ENCODE peak calls at places on chromosomes 13 and 19, in eight cellular contexts. I, L, P, D, M, H, Q and S are unnamed samples. For H3K9me3, the result is how much of the 10 kb centered on the place peaks cover.

GRCh38 chr13:99280166-99280565 is 22.0 kb upstream of the GPR18 start:
- DNase-seq in I (no peak), L (no peak), P (no peak), D (peak), M (peak), H (no peak), Q (no peak), S (peak)

GRCh38 chr13:31614073-31614472 is 125.3 kb upstream of the RXFP2 start:
- DNase-seq in I (no peak), L (no peak), P (no peak), D (no peak), M (no peak), H (no peak), Q (no peak), S (no peak)

GRCh38 chr19:37947778-37948177 is 40.8 kb downstream of the SIPA1L3 start:
- DNase-seq in I (no peak), L (no peak), P (no peak), D (no peak), M (no peak), H (no peak), Q (no peak), S (no peak)

GRCh38 chr13:85864963-85865530 is 65.8 kb upstream of the SLITRK6 start:
- DNase-seq in I (no peak), L (peak), P (no peak), D (peak), M (no peak), H (no peak), Q (no peak), S (peak)

GRCh38 chr19:2815923-2816322 is 3.7 kb upstream of the ZNF554 start:
- DNase-seq in I (no peak), L (no peak), P (no peak), D (no peak), M (peak), H (no peak), Q (no peak), S (no peak)

GRCh38 chr19:56309511-56310185 is 5.0 kb downstream of the ZSCAN5A start:
- DNase-seq in I (peak), L (no peak), P (peak), D (peak), M (peak), H (no peak), Q (peak), S (peak)

GRCh38 chr19:33725567-33725966 is 71.1 kb upstream of the KCTD15 start:
- DNase-seq in I (no peak), L (no peak), P (no peak), D (no peak), M (no peak), H (no peak), Q (no peak), S (no peak)

GRCh38 chr13:109332501-109333499 is 453.6 kb downstream of the IRS2 start:
- DNase-seq in I (no peak), L (no peak), P (no peak), D (no peak), M (no peak), H (no peak), Q (no peak), S (no peak)

GRCh38 chr19:28541602-28542393 is 671.2 kb downstream of the UQCRFS1 start:
- DNase-seq in I (no peak), L (no peak), P (no peak), D (no peak), M (no peak), H (no peak), Q (no peak), S (no peak)
- H3K9me3 ChIP-seq in I (under half), L (under half), P (under half), D (under half), M (under half), H (under half), Q (under half), S (under half)

GRCh38 chr19:52959613-52960295 is 2.9 kb downstream of the ZNF816 start:
- DNase-seq in I (no peak), L (no peak), P (no peak), D (no peak), M (no peak), H (no peak), Q (no peak), S (no peak)
- H3K9me3 ChIP-seq in I (under half), L (half or more), P (under half), D (under half), M (under half), H (under half), Q (under half), S (under half)

GRCh38 chr19:40033989-40034560 is 22.0 kb downstream of the ZNF780B start:
- DNase-seq in I (no peak), L (no peak), P (no peak), D (no peak), M (no peak), H (no peak), Q (no peak), S (no peak)
- H3K9me3 ChIP-seq in I (half or more), L (half or more), P (half or more), D (half or more), M (under half), H (under half), Q (under half), S (half or more)

GRCh38 chr19:23384858-23385257 is 10.4 kb downstream of the ZNF91 start:
- DNase-seq in I (no peak), L (no peak), P (no peak), D (no peak), M (no peak), H (no peak), Q (no peak), S (no peak)

GRCh38 chr19:23381114-23381513 is 14.2 kb downstream of the ZNF91 start:
- DNase-seq in I (no peak), L (no peak), P (no peak), D (no peak), M (no peak), H (no peak), Q (no peak), S (no peak)

GRCh38 chr19:23385404-23385803 is 9.9 kb downstream of the ZNF91 start:
- DNase-seq in I (no peak), L (no peak), P (no peak), D (no peak), M (no peak), H (peak), Q (no peak), S (no peak)

GRCh38 chr19:23382955-23383354 is 12.3 kb downstream of the ZNF91 start:
- DNase-seq in I (no peak), L (no peak), P (no peak), D (no peak), M (no peak), H (no peak), Q (no peak), S (no peak)

GRCh38 chr19:23384166-23384565 is 11.1 kb downstream of the ZNF91 start:
- DNase-seq in I (no peak), L (no peak), P (no peak), D (no peak), M (no peak), H (no peak), Q (no peak), S (no peak)
- H3K9me3 ChIP-seq in I (under half), L (half or more), P (under half), D (half or more), M (under half), H (under half), Q (under half), S (half or more)